ENCODE peak calls at places on chromosomes 4 and X, in nine cellular contexts. D, R, N, U, L, G, X, K and F are unnamed samples.

GRCh38 chr4:6542951-6543350 is 32.0 kb upstream of the MAN2B2 start:
- DNase-seq in D (no peak), R (no peak), N (no peak), U (no peak), L (no peak), G (no peak), X (no peak), K (no peak), F (no peak)

GRCh38 chr4:113905301-113905700 is 74.1 kb downstream of the ARSJ start:
- DNase-seq in D (no peak), R (no peak), N (peak), U (no peak), L (no peak), G (no peak), X (no peak), K (no peak), F (no peak)

GRCh38 chrX:45527834-45528233 is 327.2 kb upstream of the DIPK2B start:
- DNase-seq in D (no peak), R (no peak), N (no peak), U (no peak), L (no peak), G (no peak), X (no peak), K (no peak), F (no peak)

GRCh38 chrX:133586443-133586842 is 171.2 kb upstream of the GPC4 start:
- DNase-seq in D (no peak), R (no peak), N (no peak), U (no peak), L (no peak), G (peak), X (no peak), K (no peak), F (no peak)

GRCh38 chr4:54586343-54586953 is 71.3 kb upstream of the KIT start:
- DNase-seq in D (no peak), R (no peak), N (peak), U (peak), L (no peak), G (no peak), X (no peak), K (no peak), F (no peak)

GRCh38 chr4:66475596-66475995 is 805.3 kb upstream of the EPHA5 start:
- DNase-seq in D (no peak), R (no peak), N (peak), U (no peak), L (no peak), G (no peak), X (no peak), K (no peak), F (no peak)

GRCh38 chr4:55346851-55347255 is 811 bp downstream of the SRD5A3 start:
- DNase-seq in D (no peak), R (no peak), N (no peak), U (peak), L (no peak), G (no peak), X (no peak), K (no peak), F (no peak)

GRCh38 chr4:166675411-166675810 is 558.9 kb downstream of the SPOCK3 start:
- DNase-seq in D (no peak), R (no peak), N (peak), U (no peak), L (no peak), G (no peak), X (no peak), K (no peak), F (no peak)

GRCh38 chrX:114798902-114799301 is 215.0 kb downstream of the HTR2C start:
- DNase-seq in D (no peak), R (no peak), N (peak), U (no peak), L (no peak), G (no peak), X (no peak), K (no peak), F (no peak)

GRCh38 chr4:120446051-120446567 is 379.5 kb upstream of the MAD2L1 start:
- DNase-seq in D (no peak), R (no peak), N (no peak), U (no peak), L (no peak), G (no peak), X (no peak), K (no peak), F (no peak)

GRCh38 chr4:6885953-6886557 is 23.6 kb upstream of the TBC1D14 start:
- DNase-seq in D (peak), R (no peak), N (peak), U (no peak), L (no peak), G (no peak), X (no peak), K (no peak), F (no peak)

GRCh38 chr4:48112017-48112667 is 21.9 kb downstream of the TXK start:
- DNase-seq in D (no peak), R (no peak), N (no peak), U (no peak), L (no peak), G (no peak), X (no peak), K (no peak), F (no peak)

GRCh38 chrX:48617542-48618340 is 20.4 kb downstream of the WDR13 start:
- DNase-seq in D (no peak), R (no peak), N (peak), U (no peak), L (no peak), G (no peak), X (no peak), K (no peak), F (no peak)

GRCh38 chrX:7334253-7334935 is 186.4 kb upstream of the PUDP start:
- DNase-seq in D (no peak), R (no peak), N (peak), U (no peak), L (no peak), G (no peak), X (no peak), K (no peak), F (no peak)

GRCh38 chr4:145843148-145843547 is 95.5 kb downstream of the ZNF827 start:
- DNase-seq in D (no peak), R (no peak), N (peak), U (no peak), L (no peak), G (no peak), X (no peak), K (no peak), F (no peak)

GRCh38 chr4:51842167-51842553 is 793 bp upstream of the DCUN1D4 start:
- DNase-seq in D (no peak), R (no peak), N (peak), U (no peak), L (peak), G (no peak), X (no peak), K (no peak), F (no peak)

GRCh38 chrX:106481341-106481740 is 130.4 kb upstream of the RADX start:
- DNase-seq in D (peak), R (no peak), N (peak), U (peak), L (peak), G (peak), X (no peak), K (no peak), F (peak)

GRCh38 chr4:64539234-64539849 is 130.1 kb upstream of the TECRL start:
- DNase-seq in D (peak), R (no peak), N (peak), U (peak), L (peak), G (peak), X (no peak), K (no peak), F (peak)

GRCh38 chr4:13920901-13921300 is 293.4 kb upstream of the BOD1L1 start:
- DNase-seq in D (no peak), R (no peak), N (peak), U (peak), L (no peak), G (peak), X (no peak), K (no peak), F (no peak)

GRCh38 chr4:20431422-20432014 is 179.8 kb downstream of the SLIT2 start:
- DNase-seq in D (no peak), R (no peak), N (peak), U (no peak), L (no peak), G (no peak), X (no peak), K (no peak), F (no peak)

GRCh38 chr4:102663073-102663472 is 97.7 kb downstream of the MANBA start:
- DNase-seq in D (no peak), R (no peak), N (peak), U (no peak), L (no peak), G (no peak), X (no peak), K (no peak), F (no peak)

GRCh38 chr4:149706942-149707341 is 108.7 kb downstream of the IQCM start:
- DNase-seq in D (no peak), R (no peak), N (peak), U (no peak), L (no peak), G (no peak), X (no peak), K (no peak), F (no peak)

GRCh38 chr4:52659016-52659721 is at the start of gene USP46:
- DNase-seq in D (peak), R (peak), N (peak), U (peak), L (peak), G (peak), X (peak), K (peak), F (peak)

GRCh38 chr4:95044204-95044848 is 286.6 kb downstream of the BMPR1B start:
- DNase-seq in D (no peak), R (no peak), N (no peak), U (no peak), L (peak), G (no peak), X (no peak), K (no peak), F (no peak)

GRCh38 chr4:68249434-68249833 is 3.9 kb upstream of the TMPRSS11B start:
- DNase-seq in D (no peak), R (no peak), N (no peak), U (no peak), L (no peak), G (no peak), X (no peak), K (no peak), F (no peak)

GRCh38 chr4:39975488-39976089 is 2.1 kb downstream of the PDS5A start:
- DNase-seq in D (no peak), R (no peak), N (peak), U (no peak), L (no peak), G (no peak), X (no peak), K (no peak), F (no peak)

GRCh38 chrX:123432362-123433150 is 248.5 kb downstream of the GRIA3 start:
- DNase-seq in D (no peak), R (no peak), N (no peak), U (no peak), L (no peak), G (no peak), X (no peak), K (no peak), F (no peak)

GRCh38 chr4:81040175-81040659 is 9.7 kb downstream of the BMP3 start:
- DNase-seq in D (no peak), R (no peak), N (peak), U (no peak), L (peak), G (no peak), X (no peak), K (no peak), F (peak)

GRCh38 chr4:140099993-140100392 is 54.0 kb downstream of the MAML3 start:
- DNase-seq in D (peak), R (no peak), N (no peak), U (peak), L (no peak), G (no peak), X (peak), K (no peak), F (no peak)

GRCh38 chrX:40719731-40720130 is 15.6 kb downstream of the MED14 start:
- DNase-seq in D (no peak), R (no peak), N (no peak), U (no peak), L (no peak), G (no peak), X (no peak), K (no peak), F (no peak)

GRCh38 chr4:60743654-60744053 is 456.5 kb upstream of the ADGRL3 start:
- DNase-seq in D (no peak), R (no peak), N (peak), U (no peak), L (no peak), G (no peak), X (no peak), K (no peak), F (no peak)